ENCODE peak calls at places on chromosome 14, in eight cellular contexts. M is stomach; I is CD4-positive, alpha-beta memory T cell; S is mesendoderm; P is fibroblast of lung; D is tibial artery; L is MG63; Z is psoas muscle. B is an unnamed sample.

GRCh38 chr14:63747836-63748235 is 20.0 kb upstream of the SGPP1 start:
- DNase-seq in S (no peak), P (no peak), D (no peak), Z (no peak), I (no peak), M (no peak), L (no peak), B (no peak)

GRCh38 chr14:45651906-45652305 is 398.9 kb upstream of the MIS18BP1 start:
- DNase-seq in L (no peak), Z (no peak), M (no peak), D (no peak), I (no peak), P (no peak), S (no peak), B (no peak)

GRCh38 chr14:87994974-87995373 is 2.0 kb upstream of the GALC start:
- DNase-seq in I (peak; percentile 63), D (no peak), Z (no peak), P (no peak), M (no peak), S (peak; percentile 65), L (no peak), B (no peak)

GRCh38 chr14:26290007-26290530 is 307.8 kb downstream of the NOVA1 start:
- DNase-seq in D (no peak), Z (no peak), P (peak; percentile 66), L (no peak), S (no peak), I (no peak), M (no peak), B (no peak)

GRCh38 chr14:85254718-85255117 is 275.2 kb upstream of the FLRT2 start:
- DNase-seq in D (no peak), M (no peak), L (no peak), I (no peak), S (no peak), P (peak; percentile 24), Z (no peak), B (no peak)

GRCh38 chr14:100525615-100526014 is 61.6 kb downstream of the BEGAIN start:
- DNase-seq in D (no peak), L (no peak), I (no peak), M (peak; percentile 23), P (no peak), Z (no peak), S (no peak), B (peak; percentile 3)

GRCh38 chr14:77025744-77026165 is 2.8 kb downstream of the IRF2BPL start:
- DNase-seq in I (no peak), L (no peak), D (no peak), Z (no peak), S (no peak), P (no peak), M (no peak), B (no peak)

GRCh38 chr14:43803076-43803689 is 703.9 kb downstream of the FSCB start:
- DNase-seq in L (no peak), S (no peak), I (no peak), M (no peak), D (no peak), P (no peak), Z (no peak), B (no peak)

GRCh38 chr14:100783630-100784321 is 42.1 kb upstream of the MEG3 start:
- DNase-seq in Z (peak; percentile 44), D (no peak), S (no peak), M (no peak), L (no peak), P (no peak), I (no peak), B (peak; percentile 64)

GRCh38 chr14:22508662-22509035 is 80.4 kb downstream of the DAD1 start:
- DNase-seq in L (no peak), I (no peak), S (no peak), D (no peak), M (no peak), P (no peak), Z (no peak), B (no peak)
- H3K4me3 ChIP-seq in L (no peak overlapping the region), I (peak overlapping the region; percentile 49), S (no peak overlapping the region), D (no peak overlapping the region), M (no peak overlapping the region), P (no peak overlapping the region), Z (no peak overlapping the region), B (no peak overlapping the region)

DNA sequence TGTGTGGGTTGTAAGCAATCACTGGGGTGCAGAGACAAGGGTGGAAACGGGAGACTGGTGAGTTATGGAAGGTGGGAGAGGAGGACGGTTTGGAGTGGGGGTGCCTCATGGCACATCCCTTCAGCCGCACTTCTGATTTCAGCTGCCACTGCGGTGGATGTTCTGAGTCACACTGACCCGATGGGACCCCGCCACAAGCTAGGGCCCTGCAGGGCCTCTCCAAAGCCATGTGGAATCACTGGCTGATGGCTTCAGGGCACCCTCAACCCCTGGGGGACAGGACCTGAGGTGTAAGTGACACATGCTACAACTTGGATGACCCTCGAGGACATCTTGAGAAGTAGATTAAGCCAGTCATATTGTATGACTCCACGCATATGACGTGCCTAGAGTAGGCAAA is 53.7 kb downstream of the GPR68 start:
- DNase-seq in D (no peak), M (no peak), Z (no peak), I (no peak), S (no peak), P (no peak), L (no peak), B (no peak)
- H3K36me3 ChIP-seq in D (peaks cover 58% of the 10 kb centered on the region), M (peaks cover 97% of the 10 kb centered on the region), Z (no peaks in the 10 kb centered on the region), I (peaks cover 49% of the 10 kb centered on the region), S (no peaks in the 10 kb centered on the region), P (peaks cover 14% of the 10 kb centered on the region), L (no peaks in the 10 kb centered on the region), B (peaks cover 6% of the 10 kb centered on the region)

DNA sequence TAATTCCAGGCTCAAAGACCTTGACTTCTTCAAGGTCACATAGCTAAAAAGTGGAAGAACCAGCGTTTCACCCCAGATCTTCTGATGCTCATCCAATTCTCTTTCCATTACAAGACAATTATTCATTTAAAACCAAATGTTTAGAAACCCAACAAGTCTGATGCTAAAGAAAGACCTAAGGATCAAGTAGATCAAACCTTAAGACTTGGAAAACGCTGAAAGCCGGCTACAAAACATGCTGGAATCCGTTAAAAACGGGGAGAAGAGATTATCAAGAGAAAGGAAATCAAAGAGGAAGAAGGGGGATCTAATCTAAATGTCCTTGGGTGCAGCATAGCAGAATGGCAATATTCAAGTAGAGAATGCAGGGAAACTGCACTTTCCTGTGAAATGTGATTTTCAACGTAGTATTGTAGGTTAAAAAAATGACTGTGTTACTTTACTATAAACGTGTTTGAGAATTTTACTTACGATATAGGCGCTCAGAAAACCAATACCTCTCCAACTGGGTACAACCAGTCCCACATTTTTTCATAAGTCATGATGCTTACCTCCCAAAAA is 1.3 kb downstream of the PPP1R13B start:
- DNase-seq in Z (no peak), M (no peak), D (no peak), I (no peak), L (no peak), P (no peak), S (no peak), B (no peak)
- H3K4me3 ChIP-seq in Z (peak overlapping the region; percentile 85), M (peak overlapping the region; percentile 74), D (peak overlapping the region; percentile 88), I (peak overlapping the region; percentile 55), L (peak overlapping the region; percentile 56), P (peak overlapping the region; percentile 67), S (no peak overlapping the region), B (peak overlapping the region; percentile 60)

DNA sequence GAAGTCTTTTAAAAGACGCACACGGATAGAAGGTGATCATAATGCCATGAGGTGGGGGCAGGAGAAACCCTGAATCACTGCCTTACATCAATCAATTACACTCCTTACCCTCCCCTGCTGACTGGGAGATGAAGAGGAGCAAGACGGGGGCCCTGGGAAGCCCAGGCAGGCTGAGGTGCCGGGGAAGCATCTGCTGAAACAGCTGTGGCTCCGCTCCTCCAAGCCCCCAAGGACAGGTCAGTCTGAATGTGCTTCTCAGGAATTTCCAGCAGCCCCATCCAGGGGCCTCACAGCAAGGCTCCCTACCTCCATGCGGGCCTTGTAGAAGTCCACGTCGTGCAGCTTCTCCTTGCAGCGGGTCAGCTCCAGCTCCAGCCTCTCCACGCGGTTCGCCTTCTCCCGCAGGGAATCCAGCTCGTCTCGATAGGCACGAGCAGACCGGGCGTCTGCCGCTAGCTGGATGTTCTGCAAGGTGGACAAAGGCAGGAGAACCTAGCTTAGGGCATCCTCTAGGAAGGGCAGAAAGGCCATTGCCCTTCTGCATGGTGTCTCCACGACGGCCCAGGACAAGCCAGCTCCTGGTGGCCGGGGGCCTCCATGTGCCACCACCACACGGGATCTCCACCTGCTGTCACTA is 79.8 kb downstream of the CCDC88C start:
- DNase-seq in I (no peak), Z (no peak), P (no peak), L (no peak), M (no peak), D (no peak), S (no peak), B (no peak)
- H3K36me3 ChIP-seq in I (peaks cover 100% of the 10 kb centered on the region), Z (no peaks in the 10 kb centered on the region), P (no peaks in the 10 kb centered on the region), L (no peaks in the 10 kb centered on the region), M (peaks cover 84% of the 10 kb centered on the region), D (no peaks in the 10 kb centered on the region), S (peaks cover 4% of the 10 kb centered on the region), B (peaks cover 98% of the 10 kb centered on the region)

GRCh38 chr14:36665887-36666415 is 4.3 kb downstream of the PAX9 start:
- DNase-seq in Z (no peak), S (peak; percentile 33), I (no peak), D (no peak), P (no peak), L (no peak), M (no peak), B (no peak)
- H3K4me3 ChIP-seq in Z (peak overlapping the region; percentile 42), S (no peak overlapping the region), I (no peak overlapping the region), D (no peak overlapping the region), P (no peak overlapping the region), L (no peak overlapping the region), M (no peak overlapping the region), B (no peak overlapping the region)

DNA sequence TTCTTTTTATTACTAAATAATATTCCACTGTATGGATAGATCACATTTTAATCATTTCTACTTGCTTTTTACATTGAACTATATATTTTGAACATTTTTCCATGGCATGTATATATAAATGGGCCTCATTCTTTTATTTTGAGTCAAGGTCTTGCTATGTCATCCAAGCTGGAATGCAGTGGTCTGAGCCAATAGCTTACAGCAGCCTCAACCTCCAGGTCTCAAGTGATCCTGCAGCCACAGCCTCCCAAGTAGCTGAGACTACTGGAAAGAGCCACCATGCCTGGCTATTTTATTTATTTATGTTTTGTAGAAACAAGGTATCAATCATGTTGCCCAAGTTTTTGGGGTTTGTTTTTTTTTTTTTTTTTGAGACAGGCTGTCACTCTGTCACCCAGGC is 7.6 kb downstream of the FCF1 start:
- DNase-seq in M (no peak), D (no peak), Z (no peak), P (peak; percentile 32), I (no peak), L (peak; percentile 30), S (no peak), B (no peak)
- H3K36me3 ChIP-seq in M (peaks cover 97% of the 10 kb centered on the region), D (peaks cover 56% of the 10 kb centered on the region), Z (no peaks in the 10 kb centered on the region), P (peaks cover 2% of the 10 kb centered on the region), I (peaks cover 18% of the 10 kb centered on the region), L (peaks cover 18% of the 10 kb centered on the region), S (no peaks in the 10 kb centered on the region), B (peaks cover 32% of the 10 kb centered on the region)

GRCh38 chr14:83416476-83416875 is 1882.8 kb upstream of the SEL1L start:
- DNase-seq in Z (no peak), S (no peak), I (no peak), D (no peak), L (no peak), P (no peak), M (no peak), B (no peak)

GRCh38 chr14:83425138-83425537 is 1891.5 kb upstream of the SEL1L start:
- DNase-seq in S (peak; percentile 13), P (peak; percentile 32), L (no peak), M (no peak), D (no peak), I (no peak), Z (no peak), B (no peak)

GRCh38 chr14:83419420-83419819 is 1885.8 kb upstream of the SEL1L start:
- DNase-seq in L (no peak), S (no peak), D (no peak), P (no peak), I (no peak), M (no peak), Z (no peak), B (no peak)
- H3K4me3 ChIP-seq in L (no peak overlapping the region), S (no peak overlapping the region), D (no peak overlapping the region), P (no peak overlapping the region), I (no peak overlapping the region), M (no peak overlapping the region), Z (no peak overlapping the region), B (no peak overlapping the region)

B was measured in WERI-Rb-1.